ENCODE peak calls at places on chromosomes 7 and 10, in five cellular contexts. K is pancreas, I is thyroid gland, A is ascending aorta, U is transverse colon. S is an unnamed sample.
A peak's percentile ranks its signal among the peaks of the same experiment; 100 is the strongest.

GRCh38 chr7:74485611-74486010 is 31.9 kb downstream of the GTF2IRD1 start:
- DNase-seq in A (no peak), U (no peak), I (no peak), K (no peak), S (no peak)

GRCh38 chr7:49513939-49514338 is 259.5 kb upstream of the VWC2 start:
- DNase-seq in I (no peak), A (no peak), U (no peak), K (no peak), S (no peak)

GRCh38 chr7:73919694-73920375 is 58.9 kb downstream of the TMEM270 start:
- DNase-seq in I (no peak), U (no peak), K (no peak), A (no peak), S (no peak)

GRCh38 chr10:123552760-123553554 is 113.2 kb upstream of the GPR26 start:
- DNase-seq in I (no peak), K (no peak), U (no peak), A (no peak), S (no peak)

GRCh38 chr7:34723338-34723737 is 65.3 kb downstream of the NPSR1 start:
- DNase-seq in I (no peak), U (no peak), K (no peak), A (no peak), S (no peak)

GRCh38 chr7:66150471-66150870 is 35.8 kb downstream of the CRCP start:
- DNase-seq in I (peak; percentile 41), K (peak; percentile 80), A (no peak), U (peak; percentile 20), S (no peak)

GRCh38 chr7:69588773-69589172 is 9.5 kb upstream of the AUTS2 start:
- DNase-seq in K (no peak), I (no peak), U (no peak), A (no peak), S (no peak)

GRCh38 chr7:155629171-155629570 is 15.3 kb upstream of the RBM33 start:
- DNase-seq in K (no peak), U (no peak), I (no peak), A (no peak), S (no peak)

GRCh38 chr7:97770845-97771244 is 39.0 kb downstream of the TAC1 start:
- DNase-seq in U (peak; percentile 13), I (no peak), K (no peak), A (no peak), S (no peak)

GRCh38 chr10:27542812-27543211 is 38.7 kb downstream of the RAB18 start:
- DNase-seq in U (no peak), I (no peak), A (no peak), K (no peak), S (no peak)

GRCh38 chr10:69328346-69328687 is 50.0 kb downstream of the HK1 start:
- DNase-seq in K (no peak), I (no peak), U (no peak), A (no peak), S (no peak)

GRCh38 chr7:50197547-50197946 is 104.5 kb upstream of the ZPBP start:
- DNase-seq in I (no peak), U (no peak), K (no peak), A (no peak), S (no peak)

GRCh38 chr10:100998991-100999741 is 442 bp upstream of the LZTS2 start:
- DNase-seq in I (peak; percentile 79), A (peak; percentile 27), K (peak; percentile 80), U (peak; percentile 84), S (peak; percentile 90)

GRCh38 chr10:4944751-4945280 is 18.4 kb upstream of the AKR1C1 start:
- DNase-seq in K (no peak), U (no peak), A (no peak), I (no peak), S (no peak)

GRCh38 chr7:16193631-16194030 is 227.7 kb downstream of the CRPPA start:
- DNase-seq in U (no peak), A (no peak), I (no peak), K (no peak), S (no peak)
- H3K27ac ChIP-seq in U (no peak overlapping the region), A (no peak overlapping the region), I (no peak overlapping the region), K (no peak overlapping the region), S (no peak overlapping the region)

DNA sequence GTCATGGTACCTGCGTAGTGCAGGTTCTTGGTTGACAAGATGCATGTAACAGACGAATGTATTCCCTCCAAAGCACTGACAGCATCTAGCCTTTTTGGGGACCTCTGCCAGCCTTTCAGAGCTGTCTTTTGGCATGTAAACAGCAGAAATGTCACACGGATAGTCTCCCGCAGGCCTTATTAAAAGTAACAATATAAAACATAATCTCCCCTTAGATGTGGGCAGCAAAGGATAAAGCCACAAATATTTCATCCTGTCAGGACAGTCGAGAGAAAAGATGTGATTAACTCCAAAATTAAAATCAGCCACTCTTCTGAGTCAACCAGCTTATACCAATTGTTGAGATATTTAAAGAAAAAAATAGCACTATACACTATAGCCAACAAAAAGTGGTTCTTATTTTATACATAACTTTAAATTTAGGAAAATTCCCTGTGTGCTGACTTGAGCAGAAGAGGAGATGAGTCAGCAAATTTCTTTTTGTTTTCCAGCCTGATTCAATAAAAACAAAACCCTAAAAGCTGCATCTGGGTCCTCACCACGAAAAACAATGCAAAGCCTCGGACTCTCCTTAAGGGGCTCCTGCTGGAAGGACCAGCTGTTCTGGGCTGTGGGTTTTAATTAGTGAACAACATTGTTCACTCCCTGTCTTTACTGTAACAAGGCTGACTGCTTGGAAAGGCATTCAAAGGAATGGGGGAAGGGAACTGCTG is 240.3 kb downstream of the ADAM12 start:
- DNase-seq in U (no peak), K (no peak), I (no peak), A (no peak), S (no peak)
- H3K4me3 ChIP-seq in U (no peak overlapping the region), K (no peak overlapping the region), I (no peak overlapping the region), A (no peak overlapping the region), S (no peak overlapping the region)

DNA sequence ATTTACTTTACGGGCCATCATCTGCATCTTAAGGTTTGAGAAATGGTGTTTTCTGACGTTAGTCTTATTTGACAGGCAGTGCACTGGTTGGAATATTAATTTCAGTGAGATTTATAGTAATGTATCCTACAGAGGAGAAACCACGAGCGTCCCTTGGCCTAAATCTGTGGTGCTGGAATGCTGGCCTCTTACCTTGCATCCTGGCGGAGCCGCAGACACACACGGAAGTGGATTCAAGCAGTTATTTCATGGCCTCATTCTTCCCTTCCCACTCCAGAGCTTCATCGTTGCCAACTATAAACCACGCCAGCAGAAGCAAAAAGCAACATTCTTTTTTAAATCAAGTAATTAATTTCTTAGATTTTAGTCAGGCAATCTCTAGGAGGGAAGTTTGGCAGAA is 13.1 kb downstream of the WIPI2 start:
- DNase-seq in U (no peak), A (no peak), K (no peak), I (no peak), S (no peak)
- H3K27ac ChIP-seq in U (no peak overlapping the region), A (no peak overlapping the region), K (no peak overlapping the region), I (no peak overlapping the region), S (no peak overlapping the region)

GRCh38 chr10:42638821-42639270 is 476 bp upstream of the ZNF33B start:
- DNase-seq in U (no peak), I (no peak), A (no peak), K (no peak), S (no peak)

GRCh38 chr10:42637648-42638052 is 720 bp downstream of the ZNF33B start:
- DNase-seq in I (peak; percentile 33), U (no peak), A (no peak), K (no peak), S (no peak)

GRCh38 chr10:42635098-42635497 is 3.3 kb downstream of the ZNF33B start:
- DNase-seq in I (no peak), U (no peak), K (no peak), A (no peak), S (no peak)

GRCh38 chr10:42638053-42638820 is at the start of gene ZNF33B:
- DNase-seq in K (peak; percentile 96), A (peak; percentile 73), I (peak; percentile 96), U (peak; percentile 97), S (peak; percentile 93)

DNA sequence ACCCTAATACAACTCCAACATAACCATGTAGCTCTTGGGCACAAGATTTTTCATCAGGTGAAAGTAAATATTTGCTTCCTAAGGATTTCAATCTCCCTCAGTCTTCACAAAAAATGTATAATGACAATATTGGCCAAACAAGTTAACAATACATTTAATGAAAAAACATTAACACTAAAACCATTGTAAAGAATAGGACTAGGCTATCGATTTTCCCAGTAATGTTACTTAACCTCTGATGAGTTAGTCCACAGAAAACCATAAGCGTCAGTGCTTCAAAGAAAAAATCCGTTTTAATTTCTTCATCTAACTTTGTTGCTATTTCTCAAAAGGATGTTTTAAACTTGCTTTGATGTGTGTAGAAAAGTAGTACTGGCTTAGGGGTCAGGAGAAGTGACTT is 1.2 kb downstream of the ZNF33B start:
- DNase-seq in U (no peak), A (no peak), K (no peak), I (no peak), S (peak; percentile 3)
- H3K4me3 ChIP-seq in U (peak overlapping the region; percentile 67), A (peak overlapping the region; percentile 82), K (peak overlapping the region; percentile 36), I (no peak overlapping the region), S (no peak overlapping the region)

GRCh38 chr10:3068201-3068967 is 1.0 kb downstream of the PFKP start:
- DNase-seq in U (peak; percentile 66), A (no peak), I (peak; percentile 61), K (no peak), S (peak; percentile 26)
- H3K27ac ChIP-seq in U (peak overlapping the region; percentile 73), A (peak overlapping the region; percentile 78), I (peak overlapping the region; percentile 94), K (peak overlapping the region; percentile 54), S (peak overlapping the region; percentile 70)

GRCh38 chr7:27161214-27161720 is 4.1 kb downstream of the HOXA9 start:
- DNase-seq in A (no peak), K (no peak), I (no peak), U (peak; percentile 66), S (no peak)

GRCh38 chr7:27162548-27162848 is 2.8 kb downstream of the HOXA9 start:
- DNase-seq in U (no peak), A (no peak), I (no peak), K (no peak), S (no peak)

GRCh38 chr7:27162930-27163775 is 2.2 kb downstream of the HOXA9 start:
- DNase-seq in K (no peak), U (peak; percentile 10), I (no peak), A (no peak), S (no peak)

GRCh38 chr7:27160546-27161213 is 4.2 kb upstream of the HOXA7 start:
- DNase-seq in A (no peak), K (peak; percentile 78), I (peak; percentile 86), U (peak; percentile 94), S (peak; percentile 84)

GRCh38 chr7:27161721-27162547 is 3.4 kb downstream of the HOXA9 start:
- DNase-seq in A (no peak), I (no peak), K (no peak), U (peak; percentile 67), S (no peak)
- H3K4me3 ChIP-seq in A (peak overlapping the region; percentile 72), I (no peak overlapping the region), K (no peak overlapping the region), U (peak overlapping the region; percentile 67), S (no peak overlapping the region)

DNA sequence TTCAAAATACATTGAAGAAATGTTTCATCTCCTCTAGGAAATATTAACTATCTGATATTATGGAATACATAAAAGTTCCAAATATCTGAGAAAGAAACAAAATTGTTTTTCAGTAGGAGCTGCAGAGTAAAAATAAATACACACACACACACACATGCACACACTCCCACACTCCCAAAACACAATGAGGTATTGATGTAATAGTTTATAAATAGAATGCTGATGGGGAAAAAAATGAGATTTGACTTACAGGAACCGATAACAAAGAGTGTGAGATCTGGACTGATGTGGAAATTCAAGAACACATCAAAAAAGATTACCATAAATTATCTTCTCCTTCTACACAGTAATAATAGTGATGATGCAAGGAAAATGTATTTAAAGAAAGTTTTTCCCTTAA is 438.0 kb upstream of the CELF2 start:
- DNase-seq in K (no peak), I (no peak), U (no peak), A (no peak), S (no peak)
- H3K27ac ChIP-seq in K (no peak overlapping the region), I (no peak overlapping the region), U (no peak overlapping the region), A (no peak overlapping the region), S (no peak overlapping the region)